ENCODE peak calls at places on chromosome 7, in four cellular contexts. One of them, this sample, is unnamed.

GRCh38 chr7:119903090-119903489 is 369.9 kb upstream of the KCND2 start:
- DNase-seq in suprapubic skin: no peak
- DNase-seq in body of pancreas: no peak
- DNase-seq in transverse colon: no peak
- DNase-seq in this sample: no peak

GRCh38 chr7:34463830-34464229 is 194.2 kb upstream of the NPSR1 start:
- DNase-seq in suprapubic skin: no peak
- DNase-seq in body of pancreas: no peak
- DNase-seq in transverse colon: no peak
- DNase-seq in this sample: no peak

GRCh38 chr7:33705333-33705833 is 200.0 kb upstream of the BMPER start:
- DNase-seq in suprapubic skin: no peak
- DNase-seq in body of pancreas: no peak
- DNase-seq in transverse colon: no peak
- DNase-seq in this sample: no peak

GRCh38 chr7:155834486-155835048 is 22.3 kb upstream of the SHH start:
- DNase-seq in suprapubic skin: no peak
- DNase-seq in body of pancreas: no peak
- DNase-seq in transverse colon: no peak
- DNase-seq in this sample: no peak

GRCh38 chr7:91383186-91383585 is 119.0 kb downstream of the FZD1 start:
- DNase-seq in suprapubic skin: no peak
- DNase-seq in body of pancreas: no peak
- DNase-seq in transverse colon: no peak
- DNase-seq in this sample: no peak

GRCh38 chr7:31734456-31734855 is 47.4 kb downstream of the PPP1R17 start:
- DNase-seq in suprapubic skin: no peak
- DNase-seq in body of pancreas: no peak
- DNase-seq in transverse colon: no peak
- DNase-seq in this sample: no peak

GRCh38 chr7:131681961-131682360 is 125.5 kb upstream of the PODXL start:
- DNase-seq in suprapubic skin: no peak
- DNase-seq in body of pancreas: no peak
- DNase-seq in transverse colon: no peak
- DNase-seq in this sample: no peak

GRCh38 chr7:28953628-28954027 is 4.5 kb downstream of the TRIL start:
- DNase-seq in suprapubic skin: no peak
- DNase-seq in body of pancreas: no peak
- DNase-seq in transverse colon: no peak
- DNase-seq in this sample: no peak

GRCh38 chr7:80552304-80552703 is 40.4 kb upstream of the GNAT3 start:
- DNase-seq in suprapubic skin: no peak
- DNase-seq in body of pancreas: no peak
- DNase-seq in transverse colon: no peak
- DNase-seq in this sample: no peak

GRCh38 chr7:128833148-128833938 is 3.1 kb downstream of the FLNC start:
- DNase-seq in suprapubic skin: no peak
- DNase-seq in body of pancreas: no peak
- DNase-seq in transverse colon: peak
- DNase-seq in this sample: peak

GRCh38 chr7:132077986-132078385 is 498.3 kb downstream of the PLXNA4 start:
- DNase-seq in suprapubic skin: no peak
- DNase-seq in body of pancreas: no peak
- DNase-seq in transverse colon: peak
- DNase-seq in this sample: no peak

GRCh38 chr7:1740214-1740613 is 70.1 kb downstream of the ELFN1 start:
- DNase-seq in suprapubic skin: no peak
- DNase-seq in body of pancreas: no peak
- DNase-seq in transverse colon: no peak
- DNase-seq in this sample: no peak

GRCh38 chr7:138257459-138258193 is 181.4 kb downstream of the AKR1D1 start:
- DNase-seq in suprapubic skin: no peak
- DNase-seq in body of pancreas: no peak
- DNase-seq in transverse colon: no peak
- DNase-seq in this sample: no peak

DNA sequence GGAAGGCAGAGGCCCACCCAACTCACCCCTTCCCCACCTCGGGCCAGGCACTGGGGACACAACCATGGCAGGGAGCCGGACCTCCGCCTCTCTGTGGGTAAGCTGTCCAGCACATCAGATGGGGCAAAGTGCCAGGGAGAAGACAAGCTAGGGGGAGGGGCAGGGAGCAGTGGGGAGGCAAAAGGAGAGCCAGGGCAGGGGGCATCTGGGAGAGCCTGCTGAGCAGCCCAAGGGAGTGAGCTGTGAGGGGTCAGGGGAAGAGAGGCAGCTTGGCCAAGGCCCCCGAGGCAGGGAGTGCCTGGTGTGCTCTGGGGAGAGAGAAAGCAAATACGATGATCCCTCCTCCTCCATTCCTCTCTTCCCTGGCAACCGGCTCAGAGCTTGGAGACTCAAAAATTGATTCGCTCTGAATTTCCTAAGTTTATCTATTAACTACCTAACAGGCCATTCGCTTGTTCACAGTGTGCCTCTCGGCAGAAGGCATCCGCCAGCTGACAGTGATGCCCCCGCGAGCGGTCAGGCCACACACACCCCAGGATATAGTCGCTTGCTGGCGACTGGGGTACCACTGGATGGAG is 4.5 kb downstream of the CAMK2B start:
- DNase-seq in suprapubic skin: no peak
- DNase-seq in body of pancreas: no peak
- DNase-seq in transverse colon: no peak
- DNase-seq in this sample: no peak
- TF ChIP-seq POLR2A in suprapubic skin: no peak
- TF ChIP-seq POLR2A in body of pancreas: no peak
- TF ChIP-seq POLR2A in transverse colon: no peak
- TF ChIP-seq POLR2A in this sample: no peak

GRCh38 chr7:37427276-37427940 is 21.3 kb downstream of the ELMO1 start:
- DNase-seq in suprapubic skin: no peak
- DNase-seq in body of pancreas: no peak
- DNase-seq in transverse colon: no peak
- DNase-seq in this sample: no peak
- TF ChIP-seq POLR2A in suprapubic skin: no peak
- TF ChIP-seq POLR2A in body of pancreas: no peak
- TF ChIP-seq POLR2A in transverse colon: no peak
- TF ChIP-seq POLR2A in this sample: no peak

GRCh38 chr7:66413379-66414114 is 208.4 kb downstream of the TPST1 start:
- DNase-seq in suprapubic skin: peak
- DNase-seq in body of pancreas: peak
- DNase-seq in transverse colon: peak
- DNase-seq in this sample: no peak

GRCh38 chr7:66403562-66403961 is 198.4 kb downstream of the TPST1 start:
- DNase-seq in suprapubic skin: no peak
- DNase-seq in body of pancreas: no peak
- DNase-seq in transverse colon: no peak
- DNase-seq in this sample: no peak

DNA sequence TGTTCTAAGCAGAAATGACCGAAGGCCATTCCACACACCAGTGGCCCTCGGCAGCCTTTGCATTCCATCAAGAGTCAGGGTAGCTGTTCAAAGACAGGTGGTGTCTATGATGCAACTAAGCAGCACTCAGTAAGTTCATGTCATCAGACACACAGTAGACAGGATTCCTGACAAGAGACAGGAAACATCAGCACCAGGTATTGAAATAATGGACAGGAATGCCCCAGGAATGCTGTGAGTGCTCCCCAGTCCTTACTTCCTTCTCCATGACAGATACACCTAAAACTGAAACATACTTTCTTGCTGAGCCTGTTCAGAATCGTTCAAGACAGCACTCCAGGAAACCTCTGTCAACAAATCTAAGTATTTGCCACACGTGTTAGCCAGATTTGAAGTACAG is 204.4 kb downstream of the TPST1 start:
- DNase-seq in suprapubic skin: no peak
- DNase-seq in body of pancreas: no peak
- DNase-seq in transverse colon: no peak
- DNase-seq in this sample: no peak
- TF ChIP-seq POLR2A in suprapubic skin: no peak
- TF ChIP-seq POLR2A in body of pancreas: no peak
- TF ChIP-seq POLR2A in transverse colon: no peak
- TF ChIP-seq POLR2A in this sample: no peak

DNA sequence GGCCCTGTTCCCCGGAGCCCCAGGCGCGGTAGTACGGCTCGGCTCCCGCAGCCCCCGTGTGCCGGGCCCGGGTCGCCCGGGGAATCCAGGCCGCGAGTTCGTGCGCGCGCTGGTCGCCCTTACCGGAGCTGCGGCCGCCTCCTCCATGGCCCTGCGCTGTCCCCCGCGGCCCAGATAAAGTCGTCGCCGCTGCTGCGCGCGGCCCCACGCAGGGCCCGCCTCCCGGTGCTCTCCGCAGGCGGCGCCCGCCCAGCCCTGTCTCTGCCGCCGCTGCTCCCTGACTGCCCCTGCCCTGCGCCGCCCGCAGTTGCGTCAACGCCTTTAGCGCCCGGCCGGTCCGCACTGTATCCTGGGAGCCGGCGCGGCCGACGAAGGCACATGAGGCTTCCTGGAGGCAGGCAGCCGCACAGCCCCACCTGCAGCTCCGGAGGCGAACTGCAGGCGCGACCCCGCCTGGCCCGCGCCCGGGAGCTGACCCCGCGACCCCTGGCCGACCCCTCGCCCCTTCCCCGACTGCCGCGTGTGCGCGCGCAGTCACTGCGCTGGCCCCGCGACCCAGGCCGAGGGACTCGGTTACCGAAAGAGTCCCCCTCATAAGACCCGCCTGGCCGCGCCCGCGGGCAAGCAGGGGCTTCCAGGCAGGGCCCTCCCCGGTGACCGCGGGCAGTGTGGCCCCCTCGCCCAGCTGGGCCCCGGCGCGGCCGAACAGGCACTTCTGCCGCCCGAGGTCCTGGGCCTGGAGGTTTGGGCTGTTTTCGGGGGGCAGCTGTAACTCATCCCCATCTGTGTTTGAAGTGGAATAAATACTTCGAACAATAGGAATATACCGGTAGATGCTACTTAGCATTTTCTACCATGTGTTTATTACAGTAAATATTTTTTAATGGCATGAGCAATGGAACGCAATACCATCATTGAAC is 127.1 kb upstream of the ZNF746 start:
- DNase-seq in suprapubic skin: peak
- DNase-seq in body of pancreas: peak
- DNase-seq in transverse colon: peak
- DNase-seq in this sample: peak
- TF ChIP-seq POLR2A in suprapubic skin: no peak
- TF ChIP-seq POLR2A in body of pancreas: peak
- TF ChIP-seq POLR2A in transverse colon: peak
- TF ChIP-seq POLR2A in this sample: peak

GRCh38 chr7:26179826-26180497 is 20.6 kb downstream of the HNRNPA2B1 start:
- DNase-seq in suprapubic skin: no peak
- DNase-seq in body of pancreas: no peak
- DNase-seq in transverse colon: no peak
- DNase-seq in this sample: no peak
- TF ChIP-seq POLR2A in suprapubic skin: no peak
- TF ChIP-seq POLR2A in body of pancreas: no peak
- TF ChIP-seq POLR2A in transverse colon: no peak
- TF ChIP-seq POLR2A in this sample: no peak

This sample was measured in H54.